ENCODE peak calls at places on chromosomes 13 and 19, in six cellular contexts. One of them, this sample, is unnamed.

GRCh38 chr13:67916650-67917049 is 686.5 kb upstream of the PCDH9 start:
- DNase-seq in tibial nerve: no peak
- DNase-seq in GM23248: no peak
- DNase-seq in right lobe of liver: no peak
- DNase-seq in IMR-90: no peak
- DNase-seq in lower lobe of right lung: no peak
- DNase-seq in this sample: no peak

GRCh38 chr19:58563034-58563573 is 4.7 kb upstream of the UBE2M start:
- DNase-seq in IMR-90: no peak
- DNase-seq in tibial nerve: no peak
- DNase-seq in GM23248: peak
- DNase-seq in right lobe of liver: no peak
- DNase-seq in lower lobe of right lung: no peak
- DNase-seq in this sample: no peak

GRCh38 chr13:104297075-104297474 is 1230.9 kb upstream of the SLC10A2 start:
- DNase-seq in right lobe of liver: no peak
- DNase-seq in tibial nerve: no peak
- DNase-seq in lower lobe of right lung: no peak
- DNase-seq in GM23248: no peak
- DNase-seq in IMR-90: no peak
- DNase-seq in this sample: no peak

GRCh38 chr13:35770756-35771291 is 294.3 kb upstream of the MAB21L1 start:
- DNase-seq in right lobe of liver: no peak
- DNase-seq in GM23248: no peak
- DNase-seq in IMR-90: no peak
- DNase-seq in tibial nerve: no peak
- DNase-seq in lower lobe of right lung: no peak
- DNase-seq in this sample: no peak

GRCh38 chr13:79295906-79296564 is 110.0 kb downstream of the RBM26 start:
- DNase-seq in right lobe of liver: no peak
- DNase-seq in tibial nerve: no peak
- DNase-seq in IMR-90: peak
- DNase-seq in lower lobe of right lung: no peak
- DNase-seq in GM23248: peak
- DNase-seq in this sample: no peak

GRCh38 chr13:93289047-93289446 is 62.4 kb downstream of the GPC6 start:
- DNase-seq in GM23248: peak
- DNase-seq in tibial nerve: no peak
- DNase-seq in right lobe of liver: no peak
- DNase-seq in IMR-90: peak
- DNase-seq in lower lobe of right lung: no peak
- DNase-seq in this sample: no peak

GRCh38 chr13:65656740-65657329 is 1573.3 kb downstream of the PCDH9 start:
- DNase-seq in IMR-90: peak
- DNase-seq in tibial nerve: no peak
- DNase-seq in right lobe of liver: no peak
- DNase-seq in GM23248: peak
- DNase-seq in lower lobe of right lung: no peak
- DNase-seq in this sample: no peak

GRCh38 chr13:51639171-51639570 is 54.9 kb downstream of the WDFY2 start:
- DNase-seq in GM23248: no peak
- DNase-seq in tibial nerve: no peak
- DNase-seq in lower lobe of right lung: no peak
- DNase-seq in right lobe of liver: no peak
- DNase-seq in IMR-90: peak
- DNase-seq in this sample: no peak

DNA sequence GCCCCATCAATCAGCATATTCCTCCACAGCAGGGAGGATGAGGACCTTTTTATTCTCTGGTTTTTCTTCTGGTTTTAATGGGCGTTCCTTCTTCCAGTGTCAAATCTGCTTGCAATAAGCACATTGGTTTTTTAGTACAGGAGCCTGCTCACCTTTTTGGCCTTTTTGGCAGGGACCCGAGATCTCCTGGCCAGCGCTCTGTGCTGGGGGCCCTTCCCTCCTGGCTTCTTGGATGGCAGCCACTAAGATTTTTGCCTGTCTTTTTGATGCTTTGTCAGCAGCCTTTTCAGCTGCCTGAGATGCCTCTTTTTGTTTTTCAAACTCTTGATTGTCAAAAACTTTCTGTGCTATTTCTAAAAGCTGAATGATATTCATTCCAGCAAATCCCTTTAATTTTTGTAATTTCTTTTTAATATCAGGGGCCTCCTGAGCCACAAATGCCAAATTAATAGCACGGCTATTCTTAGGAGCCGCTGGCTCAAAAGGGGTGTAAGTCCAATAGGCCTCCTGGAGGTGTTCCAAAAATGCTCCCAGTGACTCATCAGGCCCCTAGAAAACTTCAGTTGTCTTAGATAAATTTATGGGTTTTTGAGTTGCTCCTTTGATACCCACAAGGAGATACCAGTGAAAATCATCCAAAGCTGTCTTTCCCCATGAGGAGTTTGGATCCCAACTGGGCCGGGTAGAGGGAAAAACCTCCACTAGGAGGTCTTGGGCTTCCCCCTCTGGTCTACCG is 73.0 kb downstream of the ZNF100 start:
- DNase-seq in tibial nerve: no peak
- DNase-seq in lower lobe of right lung: no peak
- DNase-seq in IMR-90: no peak
- DNase-seq in right lobe of liver: no peak
- DNase-seq in GM23248: no peak
- DNase-seq in this sample: no peak
- H3K27ac ChIP-seq in tibial nerve: no peak
- H3K27ac ChIP-seq in lower lobe of right lung: no peak
- H3K27ac ChIP-seq in IMR-90: no peak
- H3K27ac ChIP-seq in right lobe of liver: no peak
- H3K27ac ChIP-seq in GM23248: no peak
- H3K27ac ChIP-seq in this sample: no peak

GRCh38 chr19:34366670-34367423 is 1.9 kb downstream of the GPI start:
- DNase-seq in IMR-90: peak
- DNase-seq in tibial nerve: no peak
- DNase-seq in lower lobe of right lung: no peak
- DNase-seq in GM23248: peak
- DNase-seq in right lobe of liver: no peak
- DNase-seq in this sample: no peak
- H3K27ac ChIP-seq in IMR-90: no peak
- H3K27ac ChIP-seq in tibial nerve: peak
- H3K27ac ChIP-seq in lower lobe of right lung: no peak
- H3K27ac ChIP-seq in GM23248: no peak
- H3K27ac ChIP-seq in right lobe of liver: no peak
- H3K27ac ChIP-seq in this sample: no peak

DNA sequence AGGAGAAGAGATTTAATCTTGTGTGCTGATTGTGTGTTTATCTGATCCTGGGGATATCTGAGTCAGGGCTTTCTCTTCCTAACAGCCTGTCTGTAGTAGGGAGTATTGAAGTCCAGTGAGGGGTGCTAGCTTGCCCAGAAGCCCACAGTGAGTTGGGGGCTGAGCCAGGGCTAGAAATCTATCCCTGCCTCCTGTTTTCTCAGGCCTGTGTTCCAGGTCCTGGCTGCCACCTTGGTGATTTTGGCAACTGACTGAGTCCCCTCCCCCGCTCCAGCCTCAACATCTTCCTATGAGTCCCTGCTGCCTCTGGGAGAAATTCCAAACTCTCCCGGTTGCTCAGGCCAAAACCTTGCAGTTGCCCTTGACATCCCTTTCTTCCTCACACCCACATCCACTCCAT is 7.7 kb upstream of the NOVA2 start:
- DNase-seq in right lobe of liver: no peak
- DNase-seq in tibial nerve: no peak
- DNase-seq in IMR-90: no peak
- DNase-seq in lower lobe of right lung: no peak
- DNase-seq in GM23248: peak
- DNase-seq in this sample: no peak
- H3K27ac ChIP-seq in right lobe of liver: no peak
- H3K27ac ChIP-seq in tibial nerve: no peak
- H3K27ac ChIP-seq in IMR-90: no peak
- H3K27ac ChIP-seq in lower lobe of right lung: no peak
- H3K27ac ChIP-seq in GM23248: no peak
- H3K27ac ChIP-seq in this sample: no peak

GRCh38 chr19:933553-933882 is 7.7 kb downstream of the ARID3A start:
- DNase-seq in right lobe of liver: no peak
- DNase-seq in lower lobe of right lung: no peak
- DNase-seq in GM23248: no peak
- DNase-seq in tibial nerve: no peak
- DNase-seq in IMR-90: no peak
- DNase-seq in this sample: no peak
- H3K27ac ChIP-seq in right lobe of liver: no peak
- H3K27ac ChIP-seq in lower lobe of right lung: peak
- H3K27ac ChIP-seq in GM23248: peak
- H3K27ac ChIP-seq in tibial nerve: peak
- H3K27ac ChIP-seq in IMR-90: peak
- H3K27ac ChIP-seq in this sample: no peak

GRCh38 chr19:44845286-44845611 is 848 bp upstream of the NECTIN2 start:
- DNase-seq in right lobe of liver: no peak
- DNase-seq in GM23248: no peak
- DNase-seq in tibial nerve: no peak
- DNase-seq in IMR-90: no peak
- DNase-seq in lower lobe of right lung: peak
- DNase-seq in this sample: peak
- H3K27ac ChIP-seq in right lobe of liver: peak
- H3K27ac ChIP-seq in GM23248: peak
- H3K27ac ChIP-seq in tibial nerve: peak
- H3K27ac ChIP-seq in IMR-90: no peak
- H3K27ac ChIP-seq in lower lobe of right lung: peak
- H3K27ac ChIP-seq in this sample: peak

GRCh38 chr13:30806784-30807183 is 71.4 kb downstream of the ALOX5AP start:
- DNase-seq in tibial nerve: no peak
- DNase-seq in GM23248: peak
- DNase-seq in IMR-90: peak
- DNase-seq in lower lobe of right lung: no peak
- DNase-seq in right lobe of liver: no peak
- DNase-seq in this sample: no peak
- H3K27ac ChIP-seq in tibial nerve: peak
- H3K27ac ChIP-seq in GM23248: peak
- H3K27ac ChIP-seq in IMR-90: no peak
- H3K27ac ChIP-seq in lower lobe of right lung: no peak
- H3K27ac ChIP-seq in right lobe of liver: no peak
- H3K27ac ChIP-seq in this sample: peak

GRCh38 chr19:46407891-46408426 is 5.4 kb downstream of the CCDC8 start:
- DNase-seq in lower lobe of right lung: peak
- DNase-seq in IMR-90: no peak
- DNase-seq in GM23248: no peak
- DNase-seq in right lobe of liver: peak
- DNase-seq in tibial nerve: no peak
- DNase-seq in this sample: no peak

GRCh38 chr19:46404884-46405658 is 8.3 kb downstream of the CCDC8 start:
- DNase-seq in IMR-90: no peak
- DNase-seq in lower lobe of right lung: peak
- DNase-seq in GM23248: no peak
- DNase-seq in right lobe of liver: peak
- DNase-seq in tibial nerve: no peak
- DNase-seq in this sample: no peak

GRCh38 chr19:46402725-46403124 is 10.6 kb downstream of the CCDC8 start:
- DNase-seq in IMR-90: no peak
- DNase-seq in GM23248: no peak
- DNase-seq in tibial nerve: no peak
- DNase-seq in lower lobe of right lung: peak
- DNase-seq in right lobe of liver: peak
- DNase-seq in this sample: no peak

GRCh38 chr19:46408611-46409039 is 4.7 kb downstream of the CCDC8 start:
- DNase-seq in lower lobe of right lung: peak
- DNase-seq in GM23248: peak
- DNase-seq in IMR-90: peak
- DNase-seq in right lobe of liver: no peak
- DNase-seq in tibial nerve: no peak
- DNase-seq in this sample: peak

GRCh38 chr19:46404039-46404883 is 9.1 kb downstream of the CCDC8 start:
- DNase-seq in lower lobe of right lung: peak
- DNase-seq in IMR-90: peak
- DNase-seq in tibial nerve: no peak
- DNase-seq in GM23248: peak
- DNase-seq in right lobe of liver: peak
- DNase-seq in this sample: peak
- H3K27ac ChIP-seq in lower lobe of right lung: peak
- H3K27ac ChIP-seq in IMR-90: no peak
- H3K27ac ChIP-seq in tibial nerve: peak
- H3K27ac ChIP-seq in GM23248: no peak
- H3K27ac ChIP-seq in right lobe of liver: peak
- H3K27ac ChIP-seq in this sample: peak

GRCh38 chr19:45450042-45450380 is 17.8 kb upstream of the FOSB start:
- DNase-seq in lower lobe of right lung: no peak
- DNase-seq in IMR-90: no peak
- DNase-seq in GM23248: no peak
- DNase-seq in right lobe of liver: no peak
- DNase-seq in tibial nerve: no peak
- DNase-seq in this sample: no peak
- H3K27ac ChIP-seq in lower lobe of right lung: peak
- H3K27ac ChIP-seq in IMR-90: no peak
- H3K27ac ChIP-seq in GM23248: peak
- H3K27ac ChIP-seq in right lobe of liver: peak
- H3K27ac ChIP-seq in tibial nerve: peak
- H3K27ac ChIP-seq in this sample: peak

GRCh38 chr13:110454227-110454859 is 107.2 kb downstream of the RAB20 start:
- DNase-seq in lower lobe of right lung: no peak
- DNase-seq in IMR-90: no peak
- DNase-seq in tibial nerve: no peak
- DNase-seq in GM23248: no peak
- DNase-seq in right lobe of liver: no peak
- DNase-seq in this sample: no peak
- H3K27ac ChIP-seq in lower lobe of right lung: no peak
- H3K27ac ChIP-seq in IMR-90: no peak
- H3K27ac ChIP-seq in tibial nerve: peak
- H3K27ac ChIP-seq in GM23248: no peak
- H3K27ac ChIP-seq in right lobe of liver: no peak
- H3K27ac ChIP-seq in this sample: no peak

This sample was measured in tibial artery.